ENCODE peak calls at places on chromosomes 4 and X, in five cellular contexts. D is endothelial cell; I is epithelial cell of esophagus; K is effector memory CD4-positive, alpha-beta T cell; F is activated CD8-positive, alpha-beta memory T cell treated with anti-CD3 and anti-CD28 coated beads for 1 hour. B is an unnamed sample.

GRCh38 chrX:116961872-116962582 is 499.3 kb upstream of the CT83 start:
- DNase-seq in F (no peak), D (no peak), K (no peak), I (peak; percentile 9), B (no peak)

GRCh38 chr4:161188578-161188977 is 975.2 kb downstream of the FSTL5 start:
- DNase-seq in D (no peak), F (no peak), I (no peak), K (no peak), B (no peak)

GRCh38 chr4:80419946-80420345 is 84.4 kb downstream of the CFAP299 start:
- DNase-seq in F (no peak), I (no peak), D (no peak), K (no peak), B (no peak)

GRCh38 chr4:163484906-163485305 is 9.6 kb upstream of the TMA16 start:
- DNase-seq in K (no peak), F (peak; percentile 39), D (peak; percentile 54), I (peak; percentile 55), B (peak; percentile 68)

GRCh38 chr4:147134536-147135210 is 189.0 kb upstream of the TTC29 start:
- DNase-seq in F (no peak), K (no peak), I (no peak), D (no peak), B (no peak)

GRCh38 chr4:128913228-128913627 is 103.7 kb downstream of the JADE1 start:
- DNase-seq in K (no peak), I (no peak), F (no peak), D (no peak), B (no peak)

GRCh38 chr4:40238008-40238699 is 41.3 kb downstream of the RHOH start:
- DNase-seq in K (no peak), D (no peak), I (no peak), F (no peak), B (no peak)

GRCh38 chr4:1042352-1043025 is 31.1 kb downstream of the FGFRL1 start:
- DNase-seq in F (no peak), I (no peak), D (no peak), K (no peak), B (no peak)

GRCh38 chr4:82739292-82740190 is 59.1 kb downstream of the SCD5 start:
- DNase-seq in K (no peak), F (peak; percentile 21), D (peak; percentile 97), I (peak; percentile 79), B (peak; percentile 93)

GRCh38 chr4:3377557-3377956 is 64.2 kb upstream of the HGFAC start:
- DNase-seq in F (no peak), K (no peak), D (no peak), I (no peak), B (no peak)

GRCh38 chr4:76665139-76665538 is 230.1 kb downstream of the SHROOM3 start:
- DNase-seq in I (peak; percentile 95), K (no peak), F (no peak), D (no peak), B (peak; percentile 23)

GRCh38 chr4:75144475-75144874 is 211.6 kb downstream of the PARM1 start:
- DNase-seq in F (no peak), K (no peak), D (no peak), I (no peak), B (no peak)

GRCh38 chr4:40881851-40882250 is 132.1 kb downstream of the NSUN7 start:
- DNase-seq in D (no peak), F (no peak), I (no peak), K (no peak), B (no peak)

GRCh38 chrX:41542151-41542935 is 95.2 kb downstream of the NYX start:
- DNase-seq in D (no peak), F (no peak), K (no peak), I (no peak), B (no peak)

GRCh38 chrX:110123331-110123782 is 120.4 kb downstream of the TMEM164 start:
- DNase-seq in D (no peak), K (no peak), I (no peak), F (no peak), B (no peak)

GRCh38 chr4:112410804-112411203 is 105.2 kb downstream of the NEUROG2 start:
- DNase-seq in I (no peak), F (no peak), D (no peak), K (no peak), B (no peak)

GRCh38 chrX:136268051-136269048 is 17.1 kb upstream of the MAP7D3 start:
- DNase-seq in D (peak; percentile 39), F (peak; percentile 14), I (peak; percentile 39), K (no peak), B (peak; percentile 15)

GRCh38 chr4:122099896-122100295 is 52.2 kb upstream of the BLTP1 start:
- DNase-seq in I (peak; percentile 13), K (no peak), F (no peak), D (no peak), B (peak; percentile 21)

GRCh38 chr4:74109894-74110605 is 11.1 kb upstream of the CXCL2 start:
- DNase-seq in D (no peak), I (peak; percentile 88), F (no peak), K (no peak), B (no peak)

GRCh38 chrX:22109442-22109841 is 77.3 kb downstream of the PHEX start:
- DNase-seq in D (no peak), K (no peak), I (peak; percentile 72), F (no peak), B (peak; percentile 4)

GRCh38 chr4:126807132-126807531 is 825.6 kb upstream of the INTU start:
- DNase-seq in I (peak; percentile 60), F (no peak), K (no peak), D (no peak), B (no peak)

GRCh38 chr4:167838686-167839085 is 253.7 kb upstream of the ANXA10 start:
- DNase-seq in D (no peak), I (peak; percentile 25), F (no peak), K (no peak), B (no peak)

GRCh38 chrX:133045986-133046385 is 50.9 kb downstream of the USP26 start:
- DNase-seq in K (no peak), F (no peak), D (peak; percentile 7), I (peak; percentile 50), B (peak; percentile 13)

GRCh38 chr4:4327652-4328121 is 37.6 kb downstream of the ZBTB49 start:
- DNase-seq in I (peak; percentile 9), F (no peak), K (no peak), D (peak; percentile 72), B (peak; percentile 88)

GRCh38 chr4:1396806-1397455 is 9.3 kb downstream of the NKX1-1 start:
- DNase-seq in I (no peak), K (no peak), D (no peak), F (no peak), B (no peak)

GRCh38 chrX:151711154-151711553 is 4.7 kb upstream of the FATE1 start:
- DNase-seq in D (no peak), I (no peak), K (no peak), F (no peak), B (no peak)

GRCh38 chr4:157220026-157220881 is at the start of gene GRIA2:
- DNase-seq in F (no peak), D (peak; percentile 88), K (no peak), I (peak; percentile 66), B (peak; percentile 90)

GRCh38 chr4:150136036-150136435 is 57.8 kb downstream of the DCLK2 start:
- DNase-seq in F (no peak), I (no peak), K (no peak), D (no peak), B (no peak)

GRCh38 chrX:2917767-2918166 is 11.4 kb downstream of the ARSD start:
- DNase-seq in K (no peak), F (no peak), I (no peak), D (no peak), B (no peak)

B was measured in iPS-NIHi11.